ENCODE peak calls at places on chromosomes 16 and 17, in six cellular contexts. One of them, this sample, is unnamed.

GRCh38 chr16:14378684-14379467 is 251.2 kb downstream of the PARN start:
- DNase-seq in IMR-90: peak; percentile 58
- DNase-seq in H9: no peak
- DNase-seq in H1: no peak
- DNase-seq in trophoblast cell: peak; percentile 76
- DNase-seq in neuronal stem cell: no peak
- DNase-seq in this sample: no peak

GRCh38 chr17:67218385-67218950 is 26.5 kb downstream of the HELZ start:
- DNase-seq in IMR-90: peak; percentile 78
- DNase-seq in H9: no peak
- DNase-seq in H1: no peak
- DNase-seq in trophoblast cell: peak; percentile 43
- DNase-seq in neuronal stem cell: no peak
- DNase-seq in this sample: peak; percentile 74

GRCh38 chr17:77741109-77741508 is 217.4 kb upstream of the TNRC6C start:
- DNase-seq in IMR-90: no peak
- DNase-seq in H9: peak; percentile 76
- DNase-seq in H1: peak; percentile 23
- DNase-seq in trophoblast cell: no peak
- DNase-seq in neuronal stem cell: no peak
- DNase-seq in this sample: no peak

GRCh38 chr16:67246081-67246944 is 968 bp downstream of the FHOD1 start:
- DNase-seq in IMR-90: peak; percentile 85
- DNase-seq in H9: peak; percentile 98
- DNase-seq in H1: peak; percentile 88
- DNase-seq in trophoblast cell: peak; percentile 93
- DNase-seq in neuronal stem cell: peak; percentile 78
- DNase-seq in this sample: peak; percentile 94

GRCh38 chr17:9905902-9906301 is 831 bp upstream of the RCVRN start:
- DNase-seq in IMR-90: no peak
- DNase-seq in H9: peak; percentile 79
- DNase-seq in H1: no peak
- DNase-seq in trophoblast cell: peak; percentile 36
- DNase-seq in neuronal stem cell: no peak
- DNase-seq in this sample: peak; percentile 39

GRCh38 chr17:82583720-82584234 is 64.2 kb downstream of the FOXK2 start:
- DNase-seq in IMR-90: no peak
- DNase-seq in H9: no peak
- DNase-seq in H1: no peak
- DNase-seq in trophoblast cell: no peak
- DNase-seq in neuronal stem cell: no peak
- DNase-seq in this sample: no peak

GRCh38 chr17:9028171-9028570 is 6.9 kb downstream of the NTN1 start:
- DNase-seq in IMR-90: no peak
- DNase-seq in H9: no peak
- DNase-seq in H1: no peak
- DNase-seq in trophoblast cell: no peak
- DNase-seq in neuronal stem cell: no peak
- DNase-seq in this sample: no peak

GRCh38 chr16:31148281-31148728 is 1.6 kb downstream of the PRSS36 start:
- DNase-seq in IMR-90: no peak
- DNase-seq in H9: peak; percentile 74
- DNase-seq in H1: no peak
- DNase-seq in trophoblast cell: no peak
- DNase-seq in neuronal stem cell: no peak
- DNase-seq in this sample: no peak

DNA sequence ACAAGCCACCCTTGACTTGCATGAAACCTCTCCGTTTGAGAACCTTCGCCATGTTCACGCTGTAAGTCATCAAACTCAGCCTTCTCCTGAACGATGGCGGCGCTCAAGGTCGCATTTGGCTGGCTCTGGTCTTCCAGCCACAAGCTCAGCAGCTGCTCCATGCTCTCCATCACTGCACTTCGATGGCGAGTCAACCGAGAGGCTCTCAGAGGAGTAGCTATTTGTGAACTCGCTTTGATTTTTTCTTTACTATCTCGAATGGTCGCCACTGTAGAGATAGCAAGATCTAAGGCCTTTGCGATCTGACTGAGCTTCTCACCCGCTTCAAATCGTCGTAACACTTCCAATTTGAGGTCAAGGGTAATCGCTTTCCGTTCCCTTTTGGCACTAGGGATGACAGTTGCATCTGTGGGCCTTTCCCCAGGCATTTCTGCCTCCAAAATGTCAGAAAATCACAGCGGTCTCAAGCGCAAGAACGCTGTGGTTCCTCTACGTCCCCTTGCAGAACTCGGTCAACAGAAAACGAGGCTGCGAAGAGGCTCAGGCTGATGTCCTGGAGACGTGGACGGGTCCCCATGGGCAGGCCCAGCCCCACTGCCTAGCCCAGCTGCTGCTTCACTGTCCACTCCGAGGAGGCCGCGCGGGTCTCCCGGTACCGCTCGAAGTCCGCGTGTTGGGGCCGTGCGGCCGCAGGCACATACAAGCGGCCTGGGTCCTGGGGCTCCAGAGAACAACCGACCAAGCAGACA is 23.1 kb downstream of the DEF8 start:
- DNase-seq in IMR-90: no peak
- DNase-seq in H9: no peak
- DNase-seq in H1: no peak
- DNase-seq in trophoblast cell: no peak
- DNase-seq in neuronal stem cell: no peak
- DNase-seq in this sample: no peak
- H2AK5ac ChIP-seq in IMR-90: peak overlapping the region; percentile 88
- H2AK5ac ChIP-seq in H9: no peak overlapping the region
- H2AK5ac ChIP-seq in H1: peak overlapping the region; percentile 17
- H2AK5ac ChIP-seq in trophoblast cell: peak overlapping the region; percentile 66
- H2AK5ac ChIP-seq in neuronal stem cell: peak overlapping the region; percentile 59
- H2AK5ac ChIP-seq in this sample: peak overlapping the region; percentile 76

GRCh38 chr17:5200360-5200759 is 8.7 kb upstream of the ZNF594 start:
- DNase-seq in IMR-90: no peak
- DNase-seq in H9: no peak
- DNase-seq in H1: no peak
- DNase-seq in trophoblast cell: no peak
- DNase-seq in neuronal stem cell: no peak
- DNase-seq in this sample: no peak

GRCh38 chr17:5201011-5201410 is 9.3 kb upstream of the ZNF594 start:
- DNase-seq in IMR-90: no peak
- DNase-seq in H9: no peak
- DNase-seq in H1: no peak
- DNase-seq in trophoblast cell: no peak
- DNase-seq in neuronal stem cell: no peak
- DNase-seq in this sample: no peak

GRCh38 chr17:5203178-5203907 is 11.7 kb upstream of the ZNF594 start:
- DNase-seq in IMR-90: peak; percentile 51
- DNase-seq in H9: no peak
- DNase-seq in H1: no peak
- DNase-seq in trophoblast cell: peak; percentile 83
- DNase-seq in neuronal stem cell: no peak
- DNase-seq in this sample: no peak

GRCh38 chr17:5198472-5198871 is 6.8 kb upstream of the ZNF594 start:
- DNase-seq in IMR-90: no peak
- DNase-seq in H9: no peak
- DNase-seq in H1: no peak
- DNase-seq in trophoblast cell: no peak
- DNase-seq in neuronal stem cell: no peak
- DNase-seq in this sample: no peak

DNA sequence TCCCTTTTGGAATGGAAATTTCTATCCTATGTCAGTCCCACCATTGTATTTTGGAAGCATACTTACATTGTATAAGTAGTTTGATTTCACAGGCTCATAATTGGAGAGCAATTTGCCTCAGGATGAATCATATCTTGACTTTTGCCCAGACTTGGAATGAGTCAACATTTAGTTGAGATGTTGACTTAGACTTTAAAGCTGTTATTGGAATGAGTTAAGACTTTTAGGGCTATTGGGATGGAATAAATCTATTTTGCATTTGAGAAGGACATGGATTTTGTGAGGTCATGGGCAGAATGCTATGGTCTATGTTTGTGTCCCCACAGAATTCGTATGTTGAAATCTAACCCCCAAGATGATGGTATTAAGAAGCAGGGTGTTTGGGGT is 12.2 kb upstream of the ZNF594 start:
- DNase-seq in IMR-90: peak; percentile 79
- DNase-seq in H9: no peak
- DNase-seq in H1: no peak
- DNase-seq in trophoblast cell: peak; percentile 10
- DNase-seq in neuronal stem cell: no peak
- DNase-seq in this sample: peak; percentile 7
- H4K91ac ChIP-seq in IMR-90: no peak overlapping the region
- H4K91ac ChIP-seq in H9: no peak overlapping the region
- H4K91ac ChIP-seq in H1: no peak overlapping the region
- H4K91ac ChIP-seq in trophoblast cell: no peak overlapping the region
- H4K91ac ChIP-seq in neuronal stem cell: no peak overlapping the region
- H4K91ac ChIP-seq in this sample: no peak overlapping the region

GRCh38 chr17:42819939-42820535 is 4.0 kb downstream of the BECN1 start:
- DNase-seq in IMR-90: peak; percentile 37
- DNase-seq in H9: peak; percentile 89
- DNase-seq in H1: no peak
- DNase-seq in trophoblast cell: peak; percentile 24
- DNase-seq in neuronal stem cell: peak; percentile 69
- DNase-seq in this sample: peak; percentile 74
- H3K27me3 ChIP-seq in IMR-90: no peaks in the 10 kb centered on the region
- H3K27me3 ChIP-seq in H9: no peaks in the 10 kb centered on the region
- H3K27me3 ChIP-seq in H1: no peaks in the 10 kb centered on the region
- H3K27me3 ChIP-seq in trophoblast cell: no peaks in the 10 kb centered on the region
- H3K27me3 ChIP-seq in neuronal stem cell: no peaks in the 10 kb centered on the region
- H3K27me3 ChIP-seq in this sample: no peaks in the 10 kb centered on the region

GRCh38 chr17:49924116-49924515 is 44.9 kb upstream of the DLX4 start:
- DNase-seq in IMR-90: no peak
- DNase-seq in H9: no peak
- DNase-seq in H1: no peak
- DNase-seq in trophoblast cell: no peak
- DNase-seq in neuronal stem cell: no peak
- DNase-seq in this sample: no peak

GRCh38 chr17:49922095-49922494 is 46.9 kb upstream of the DLX4 start:
- DNase-seq in IMR-90: no peak
- DNase-seq in H9: no peak
- DNase-seq in H1: no peak
- DNase-seq in trophoblast cell: no peak
- DNase-seq in neuronal stem cell: no peak
- DNase-seq in this sample: no peak

GRCh38 chr17:49925916-49926315 is 43.1 kb upstream of the DLX4 start:
- DNase-seq in IMR-90: no peak
- DNase-seq in H9: no peak
- DNase-seq in H1: no peak
- DNase-seq in trophoblast cell: no peak
- DNase-seq in neuronal stem cell: no peak
- DNase-seq in this sample: no peak

GRCh38 chr17:49926886-49927285 is 42.1 kb upstream of the DLX4 start:
- DNase-seq in IMR-90: no peak
- DNase-seq in H9: no peak
- DNase-seq in H1: no peak
- DNase-seq in trophoblast cell: no peak
- DNase-seq in neuronal stem cell: no peak
- DNase-seq in this sample: no peak

GRCh38 chr17:49924589-49924988 is 44.4 kb upstream of the DLX4 start:
- DNase-seq in IMR-90: no peak
- DNase-seq in H9: no peak
- DNase-seq in H1: no peak
- DNase-seq in trophoblast cell: no peak
- DNase-seq in neuronal stem cell: no peak
- DNase-seq in this sample: no peak
- H2AK5ac ChIP-seq in IMR-90: no peak overlapping the region
- H2AK5ac ChIP-seq in H9: no peak overlapping the region
- H2AK5ac ChIP-seq in H1: no peak overlapping the region
- H2AK5ac ChIP-seq in trophoblast cell: no peak overlapping the region
- H2AK5ac ChIP-seq in neuronal stem cell: peak overlapping the region; percentile 70
- H2AK5ac ChIP-seq in this sample: no peak overlapping the region

DNA sequence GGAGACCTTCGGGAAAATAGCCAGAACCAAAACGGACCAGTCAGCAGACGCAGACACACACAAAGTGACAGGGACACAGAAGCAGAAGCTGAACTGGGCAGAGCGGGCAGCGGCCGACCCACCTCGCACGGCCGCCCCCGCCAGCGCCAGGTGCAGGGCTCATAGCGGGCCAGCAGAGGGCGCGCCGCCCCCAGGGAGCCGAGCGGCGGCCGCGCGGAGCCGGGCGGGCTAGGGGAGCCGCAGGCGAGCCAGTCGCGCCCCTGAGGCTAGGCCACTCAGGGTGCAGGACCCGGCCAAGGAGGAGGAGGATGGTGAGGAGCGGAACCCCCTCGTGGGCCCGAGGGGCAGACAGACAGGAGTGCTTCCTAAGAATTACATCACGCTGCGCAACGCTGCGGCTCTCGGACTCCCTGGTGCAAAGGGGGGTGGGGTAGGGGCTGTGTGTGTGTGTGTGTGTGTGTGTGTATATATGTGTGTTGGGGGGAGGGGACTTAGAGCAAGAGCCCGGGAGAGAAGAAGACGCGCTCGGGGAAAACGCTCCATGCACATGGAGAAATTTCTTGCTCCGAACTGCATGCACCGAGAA is 919 bp upstream of the NOG start:
- DNase-seq in IMR-90: peak; percentile 39
- DNase-seq in H9: peak; percentile 84
- DNase-seq in H1: no peak
- DNase-seq in trophoblast cell: peak; percentile 68
- DNase-seq in neuronal stem cell: peak; percentile 87
- DNase-seq in this sample: peak; percentile 82
- H4K91ac ChIP-seq in IMR-90: no peak overlapping the region
- H4K91ac ChIP-seq in H9: no peak overlapping the region
- H4K91ac ChIP-seq in H1: no peak overlapping the region
- H4K91ac ChIP-seq in trophoblast cell: peak overlapping the region; percentile 98
- H4K91ac ChIP-seq in neuronal stem cell: no peak overlapping the region
- H4K91ac ChIP-seq in this sample: peak overlapping the region; percentile 81

GRCh38 chr17:47629826-47630225 is 19.9 kb upstream of the KPNB1 start:
- DNase-seq in IMR-90: no peak
- DNase-seq in H9: no peak
- DNase-seq in H1: no peak
- DNase-seq in trophoblast cell: no peak
- DNase-seq in neuronal stem cell: no peak
- DNase-seq in this sample: no peak
- H3K27me3 ChIP-seq in IMR-90: no peaks in the 10 kb centered on the region
- H3K27me3 ChIP-seq in H9: no peaks in the 10 kb centered on the region
- H3K27me3 ChIP-seq in H1: no peaks in the 10 kb centered on the region
- H3K27me3 ChIP-seq in trophoblast cell: no peaks in the 10 kb centered on the region
- H3K27me3 ChIP-seq in neuronal stem cell: no peaks in the 10 kb centered on the region
- H3K27me3 ChIP-seq in this sample: no peaks in the 10 kb centered on the region

DNA sequence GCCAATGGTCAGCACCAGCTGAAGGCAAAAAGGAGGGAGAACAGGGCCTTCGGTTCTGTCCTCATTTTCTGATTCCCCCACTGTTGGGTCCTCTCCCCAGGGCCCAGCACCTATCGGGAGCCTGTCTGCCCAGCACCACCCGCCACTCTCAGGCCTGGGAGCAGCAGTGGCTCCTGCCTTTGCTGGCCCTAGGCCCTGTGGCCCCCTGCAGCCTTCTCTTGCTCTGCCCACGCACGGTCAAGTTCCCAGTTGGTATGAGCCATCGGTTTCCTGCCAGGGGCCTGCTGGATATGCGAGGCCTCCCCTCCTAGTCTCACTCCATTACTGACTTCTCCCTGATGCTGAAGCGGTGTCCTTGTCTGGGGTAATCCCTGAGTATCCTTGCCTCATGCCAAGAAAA is 37.5 kb downstream of the HSBP1 start:
- DNase-seq in IMR-90: no peak
- DNase-seq in H9: no peak
- DNase-seq in H1: no peak
- DNase-seq in trophoblast cell: no peak
- DNase-seq in neuronal stem cell: no peak
- DNase-seq in this sample: no peak
- H2AK5ac ChIP-seq in IMR-90: no peak overlapping the region
- H2AK5ac ChIP-seq in H9: no peak overlapping the region
- H2AK5ac ChIP-seq in H1: peak overlapping the region; percentile 56
- H2AK5ac ChIP-seq in trophoblast cell: no peak overlapping the region
- H2AK5ac ChIP-seq in neuronal stem cell: peak overlapping the region; percentile 54
- H2AK5ac ChIP-seq in this sample: no peak overlapping the region

This sample was measured in mesenchymal stem cell.